ENCODE peak calls at places on chromosomes 13 and 19, in nine cellular contexts. One of them, this sample, is unnamed.
A peak's percentile ranks its signal among the peaks of the same experiment; 100 is the strongest.

GRCh38 chr13:48709213-48709612 is 55.5 kb downstream of the CYSLTR2 start:
- DNase-seq in NCI-H1694: no peak
- DNase-seq in hepatocyte: no peak
- DNase-seq in COLO829: no peak
- DNase-seq in iPS DF 19.7: no peak
- DNase-seq in anterior cingulate cortex: no peak
- DNase-seq in stimulated activated CD4-positive, alpha-beta T cell treated with anti-CD3 and anti-CD28 coated beads, Interleukin-4, amount 100 ng/mL, for 48 hours: no peak
- DNase-seq in ascending aorta: no peak
- DNase-seq in PC-3: no peak
- DNase-seq in this sample: no peak

GRCh38 chr13:103291693-103292572 is 225.7 kb upstream of the SLC10A2 start:
- DNase-seq in anterior cingulate cortex: no peak
- DNase-seq in hepatocyte: no peak
- DNase-seq in PC-3: no peak
- DNase-seq in COLO829: no peak
- DNase-seq in NCI-H1694: no peak
- DNase-seq in iPS DF 19.7: peak; percentile 15
- DNase-seq in stimulated activated CD4-positive, alpha-beta T cell treated with anti-CD3 and anti-CD28 coated beads, Interleukin-4, amount 100 ng/mL, for 48 hours: no peak
- DNase-seq in ascending aorta: no peak
- DNase-seq in this sample: no peak

GRCh38 chr13:23805015-23805583 is 84.1 kb downstream of the MIPEP start:
- DNase-seq in anterior cingulate cortex: no peak
- DNase-seq in NCI-H1694: no peak
- DNase-seq in hepatocyte: no peak
- DNase-seq in iPS DF 19.7: no peak
- DNase-seq in ascending aorta: no peak
- DNase-seq in PC-3: no peak
- DNase-seq in stimulated activated CD4-positive, alpha-beta T cell treated with anti-CD3 and anti-CD28 coated beads, Interleukin-4, amount 100 ng/mL, for 48 hours: no peak
- DNase-seq in COLO829: no peak
- DNase-seq in this sample: no peak

GRCh38 chr19:296476-297225 is 5.4 kb upstream of the PLPP2 start:
- DNase-seq in iPS DF 19.7: no peak
- DNase-seq in hepatocyte: no peak
- DNase-seq in ascending aorta: no peak
- DNase-seq in NCI-H1694: no peak
- DNase-seq in PC-3: no peak
- DNase-seq in COLO829: no peak
- DNase-seq in stimulated activated CD4-positive, alpha-beta T cell treated with anti-CD3 and anti-CD28 coated beads, Interleukin-4, amount 100 ng/mL, for 48 hours: no peak
- DNase-seq in anterior cingulate cortex: no peak
- DNase-seq in this sample: no peak

GRCh38 chr19:42021185-42021584 is 27.2 kb upstream of the ATP1A3 start:
- DNase-seq in anterior cingulate cortex: no peak
- DNase-seq in PC-3: no peak
- DNase-seq in hepatocyte: no peak
- DNase-seq in COLO829: no peak
- DNase-seq in iPS DF 19.7: no peak
- DNase-seq in NCI-H1694: no peak
- DNase-seq in stimulated activated CD4-positive, alpha-beta T cell treated with anti-CD3 and anti-CD28 coated beads, Interleukin-4, amount 100 ng/mL, for 48 hours: no peak
- DNase-seq in ascending aorta: no peak
- DNase-seq in this sample: no peak

GRCh38 chr13:85521586-85521985 is 277.6 kb downstream of the SLITRK6 start:
- DNase-seq in PC-3: no peak
- DNase-seq in hepatocyte: no peak
- DNase-seq in iPS DF 19.7: no peak
- DNase-seq in stimulated activated CD4-positive, alpha-beta T cell treated with anti-CD3 and anti-CD28 coated beads, Interleukin-4, amount 100 ng/mL, for 48 hours: no peak
- DNase-seq in anterior cingulate cortex: no peak
- DNase-seq in COLO829: no peak
- DNase-seq in NCI-H1694: no peak
- DNase-seq in ascending aorta: no peak
- DNase-seq in this sample: no peak

GRCh38 chr13:28353679-28354078 is 141.2 kb downstream of the FLT1 start:
- DNase-seq in stimulated activated CD4-positive, alpha-beta T cell treated with anti-CD3 and anti-CD28 coated beads, Interleukin-4, amount 100 ng/mL, for 48 hours: no peak
- DNase-seq in NCI-H1694: no peak
- DNase-seq in anterior cingulate cortex: no peak
- DNase-seq in ascending aorta: no peak
- DNase-seq in hepatocyte: no peak
- DNase-seq in COLO829: no peak
- DNase-seq in iPS DF 19.7: no peak
- DNase-seq in PC-3: no peak
- DNase-seq in this sample: no peak

GRCh38 chr13:112587359-112587766 is 590 bp downstream of the TUBGCP3 start:
- DNase-seq in PC-3: peak; percentile 74
- DNase-seq in anterior cingulate cortex: peak; percentile 72
- DNase-seq in NCI-H1694: peak; percentile 58
- DNase-seq in hepatocyte: peak; percentile 93
- DNase-seq in iPS DF 19.7: no peak
- DNase-seq in COLO829: peak; percentile 92
- DNase-seq in ascending aorta: peak; percentile 62
- DNase-seq in stimulated activated CD4-positive, alpha-beta T cell treated with anti-CD3 and anti-CD28 coated beads, Interleukin-4, amount 100 ng/mL, for 48 hours: peak; percentile 74
- DNase-seq in this sample: peak; percentile 83

GRCh38 chr13:113153810-113154748 is 4.4 kb upstream of the PROZ start:
- DNase-seq in stimulated activated CD4-positive, alpha-beta T cell treated with anti-CD3 and anti-CD28 coated beads, Interleukin-4, amount 100 ng/mL, for 48 hours: peak; percentile 44
- DNase-seq in anterior cingulate cortex: peak; percentile 60
- DNase-seq in NCI-H1694: peak; percentile 14
- DNase-seq in PC-3: peak; percentile 50
- DNase-seq in ascending aorta: no peak
- DNase-seq in COLO829: peak; percentile 57
- DNase-seq in hepatocyte: peak; percentile 90
- DNase-seq in iPS DF 19.7: no peak
- DNase-seq in this sample: no peak

GRCh38 chr13:44833626-44834025 is 155.6 kb downstream of the NUFIP1 start:
- DNase-seq in ascending aorta: no peak
- DNase-seq in iPS DF 19.7: no peak
- DNase-seq in NCI-H1694: no peak
- DNase-seq in PC-3: no peak
- DNase-seq in stimulated activated CD4-positive, alpha-beta T cell treated with anti-CD3 and anti-CD28 coated beads, Interleukin-4, amount 100 ng/mL, for 48 hours: no peak
- DNase-seq in hepatocyte: no peak
- DNase-seq in COLO829: no peak
- DNase-seq in anterior cingulate cortex: no peak
- DNase-seq in this sample: no peak

GRCh38 chr19:872266-872951 is 12.9 kb downstream of the CFD start:
- DNase-seq in iPS DF 19.7: no peak
- DNase-seq in NCI-H1694: no peak
- DNase-seq in hepatocyte: peak; percentile 79
- DNase-seq in COLO829: peak; percentile 90
- DNase-seq in stimulated activated CD4-positive, alpha-beta T cell treated with anti-CD3 and anti-CD28 coated beads, Interleukin-4, amount 100 ng/mL, for 48 hours: peak; percentile 81
- DNase-seq in anterior cingulate cortex: no peak
- DNase-seq in ascending aorta: no peak
- DNase-seq in PC-3: peak; percentile 45
- DNase-seq in this sample: no peak

GRCh38 chr19:35127871-35128270 is 7.0 kb downstream of the LGI4 start:
- DNase-seq in COLO829: no peak
- DNase-seq in ascending aorta: no peak
- DNase-seq in iPS DF 19.7: no peak
- DNase-seq in PC-3: no peak
- DNase-seq in NCI-H1694: no peak
- DNase-seq in anterior cingulate cortex: no peak
- DNase-seq in hepatocyte: no peak
- DNase-seq in stimulated activated CD4-positive, alpha-beta T cell treated with anti-CD3 and anti-CD28 coated beads, Interleukin-4, amount 100 ng/mL, for 48 hours: no peak
- DNase-seq in this sample: no peak

This sample was measured in H1.